ENCODE peak calls at places on chromosomes 4 and X, in four cellular contexts. C, J, E and Q are unnamed samples. For H3K4me1, the result is how much of the 10 kb centered on the place peaks cover.

GRCh38 chr4:37836256-37836655 is 9.8 kb downstream of the PGM2 start:
- DNase-seq in C (no peak), J (no peak), E (no peak), Q (no peak)

GRCh38 chrX:134144231-134144630 is 92.8 kb upstream of the CCDC160 start:
- DNase-seq in C (no peak), J (no peak), E (no peak), Q (no peak)

GRCh38 chr4:13539047-13539720 is 5.1 kb downstream of the NKX3-2 start:
- DNase-seq in C (no peak), J (no peak), E (no peak), Q (no peak)

GRCh38 chrX:97168646-97169045 is 284.9 kb downstream of the RPA4 start:
- DNase-seq in C (no peak), J (no peak), E (no peak), Q (no peak)

GRCh38 chrX:18931972-18932371 is 51.9 kb downstream of the PHKA2 start:
- DNase-seq in C (no peak), J (no peak), E (peak), Q (no peak)

GRCh38 chr4:106502106-106502699 is 133.6 kb upstream of the GIMD1 start:
- DNase-seq in C (peak), J (no peak), E (peak), Q (peak)

GRCh38 chr4:39706334-39706733 is 8.4 kb downstream of the UBE2K start:
- DNase-seq in C (no peak), J (no peak), E (no peak), Q (peak)

GRCh38 chr4:98544141-98544817 is 114.1 kb downstream of the TSPAN5 start:
- DNase-seq in C (no peak), J (no peak), E (no peak), Q (no peak)

GRCh38 chrX:19581786-19582185 is 66.5 kb upstream of the MAP3K15 start:
- DNase-seq in C (no peak), J (no peak), E (no peak), Q (no peak)

GRCh38 chrX:44071847-44072545 is 98.8 kb upstream of the NDP start:
- DNase-seq in C (no peak), J (no peak), E (no peak), Q (no peak)

GRCh38 chrX:12113321-12113720 is 25.0 kb upstream of the FRMPD4 start:
- DNase-seq in C (no peak), J (no peak), E (no peak), Q (no peak)

GRCh38 chr4:874971-875817 is 49.3 kb upstream of the CPLX1 start:
- DNase-seq in C (no peak), J (no peak), E (no peak), Q (no peak)

GRCh38 chr4:113146876-113147358 is 97.5 kb downstream of the ANK2 start:
- DNase-seq in C (no peak), J (no peak), E (no peak), Q (no peak)

GRCh38 chr4:71472946-71473345 is 134.1 kb downstream of the SLC4A4 start:
- DNase-seq in C (no peak), J (no peak), E (no peak), Q (no peak)

GRCh38 chr4:180150818-180151217 is 2092.4 kb upstream of the TENM3 start:
- DNase-seq in C (no peak), J (no peak), E (no peak), Q (no peak)

GRCh38 chr4:54317690-54318089 is 88.6 kb downstream of the PDGFRA start:
- DNase-seq in C (no peak), J (no peak), E (no peak), Q (no peak)

GRCh38 chr4:89166971-89167475 is 55.7 kb downstream of the TIGD2 start:
- DNase-seq in C (no peak), J (no peak), E (no peak), Q (no peak)

GRCh38 chr4:108571027-108571569 is 49.3 kb upstream of the RPL34 start:
- DNase-seq in C (no peak), J (no peak), E (no peak), Q (no peak)

GRCh38 chr4:95572304-95572991 is 23.7 kb upstream of the UNC5C start:
- DNase-seq in C (peak), J (no peak), E (no peak), Q (peak)

GRCh38 chrX:107713205-107714195 is 62.1 kb downstream of the TSC22D3 start:
- DNase-seq in C (no peak), J (peak), E (no peak), Q (no peak)

GRCh38 chr4:112327950-112328349 is 30.8 kb downstream of the ALPK1 start:
- DNase-seq in C (no peak), J (peak), E (peak), Q (no peak)

GRCh38 chrX:24846551-24847170 is 152.9 kb downstream of the POLA1 start:
- DNase-seq in C (no peak), J (no peak), E (no peak), Q (no peak)

GRCh38 chr4:114208747-114209146 is 229.3 kb upstream of the ARSJ start:
- DNase-seq in C (no peak), J (no peak), E (no peak), Q (no peak)

GRCh38 chrX:75155454-75155829 is 641 bp downstream of the ABCB7 start:
- DNase-seq in C (no peak), J (no peak), E (no peak), Q (no peak)

GRCh38 chrX:115894087-115894486 is 276.5 kb upstream of the AGTR2 start:
- DNase-seq in C (peak), J (no peak), E (no peak), Q (no peak)

GRCh38 chr4:112881842-112882241 is 167.6 kb upstream of the ANK2 start:
- DNase-seq in C (no peak), J (no peak), E (no peak), Q (no peak)

GRCh38 chr4:78496021-78496643 is 55.4 kb upstream of the ANXA3 start:
- DNase-seq in C (no peak), J (no peak), E (no peak), Q (no peak)

GRCh38 chr4:111943796-111944203 is 201.5 kb upstream of the FAM241A start:
- DNase-seq in C (peak), J (no peak), E (peak), Q (no peak)

GRCh38 chrX:155767101-155767878 is 113.9 kb upstream of the VAMP7 start:
- DNase-seq in C (peak), J (peak), E (peak), Q (peak)

GRCh38 chr4:170772429-170772828 is 682.7 kb upstream of the AADAT start:
- DNase-seq in C (no peak), J (no peak), E (no peak), Q (no peak)

GRCh38 chrX:151537572-151537971 is 25.9 kb upstream of the PASD1 start:
- DNase-seq in C (no peak), J (no peak), E (no peak), Q (no peak)

GRCh38 chr4:163548481-163549243 is 54.2 kb downstream of the TMA16 start:
- DNase-seq in C (no peak), J (peak), E (peak), Q (no peak)

GRCh38 chrX:50111762-50112161 is 89.0 kb downstream of the AKAP4 start:
- DNase-seq in C (no peak), J (no peak), E (no peak), Q (peak)

GRCh38 chr4:13543091-13543581 is 1.2 kb downstream of the NKX3-2 start:
- DNase-seq in C (no peak), J (no peak), E (no peak), Q (no peak)

GRCh38 chrX:41180194-41180902 is 95.1 kb downstream of the USP9X start:
- DNase-seq in C (no peak), J (peak), E (no peak), Q (peak)

GRCh38 chr4:6918345-6918744 is 8.7 kb downstream of the TBC1D14 start:
- DNase-seq in C (no peak), J (peak), E (no peak), Q (no peak)

GRCh38 chr4:6915041-6916005 is 5.7 kb downstream of the TBC1D14 start:
- DNase-seq in C (no peak), J (no peak), E (no peak), Q (no peak)

GRCh38 chr4:6916069-6916586 is 6.5 kb downstream of the TBC1D14 start:
- DNase-seq in C (no peak), J (no peak), E (no peak), Q (no peak)

GRCh38 chr4:6916587-6917444 is 7.2 kb downstream of the TBC1D14 start:
- DNase-seq in C (no peak), J (no peak), E (no peak), Q (no peak)

DNA sequence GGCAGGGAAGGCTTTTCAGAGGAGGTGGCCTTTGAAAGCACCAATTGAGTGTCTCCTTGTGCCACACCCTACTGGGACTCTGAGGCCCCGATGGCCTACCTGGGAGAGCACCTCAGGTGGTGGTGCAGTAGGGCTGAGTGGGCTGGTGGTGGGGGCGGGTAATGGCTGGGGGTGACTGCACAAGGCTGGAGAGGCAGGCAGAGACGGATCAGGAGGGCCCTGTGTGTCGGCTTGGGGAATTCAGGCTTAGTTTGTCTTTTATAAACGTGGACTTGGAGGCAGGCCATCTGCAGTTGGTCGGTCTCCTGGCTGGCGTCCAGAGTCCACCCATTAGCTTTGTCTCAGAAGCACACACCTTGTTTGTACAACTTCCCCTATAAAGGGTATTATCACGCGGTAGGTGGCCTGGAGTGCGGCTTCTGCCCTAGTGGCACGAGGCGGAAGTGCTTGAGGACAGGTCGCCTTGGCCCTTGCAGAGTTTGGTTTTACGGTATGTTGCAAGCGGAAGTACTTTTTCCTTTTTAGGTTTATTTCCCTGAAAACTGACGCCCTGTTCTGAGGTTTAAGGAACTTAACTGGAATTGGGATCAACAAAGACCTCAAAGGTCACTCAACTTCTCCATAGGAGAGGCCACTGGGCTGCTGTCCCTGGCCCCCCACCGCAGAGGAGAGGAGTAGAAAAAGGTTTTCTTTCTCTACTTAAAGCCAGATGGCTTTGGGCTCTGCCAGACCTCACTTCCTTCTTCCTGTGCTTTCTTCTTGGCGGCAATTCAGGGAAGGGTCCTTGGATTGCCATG is 8.0 kb downstream of the TBC1D14 start:
- DNase-seq in C (peak), J (no peak), E (no peak), Q (peak)
- H3K4me1 ChIP-seq in C (under half), J (half or more), E (under half), Q (half or more)

GRCh38 chrX:39170432-39170831 is 369.2 kb downstream of the MID1IP1 start:
- DNase-seq in C (no peak), J (no peak), E (no peak), Q (no peak)
- H3K4me1 ChIP-seq in C (under half), J (under half), E (under half), Q (under half)

GRCh38 chr4:76969941-76970529 is 20.5 kb downstream of the SEPTIN11 start:
- DNase-seq in C (no peak), J (no peak), E (no peak), Q (no peak)
- H3K4me1 ChIP-seq in C (under half), J (under half), E (under half), Q (under half)

DNA sequence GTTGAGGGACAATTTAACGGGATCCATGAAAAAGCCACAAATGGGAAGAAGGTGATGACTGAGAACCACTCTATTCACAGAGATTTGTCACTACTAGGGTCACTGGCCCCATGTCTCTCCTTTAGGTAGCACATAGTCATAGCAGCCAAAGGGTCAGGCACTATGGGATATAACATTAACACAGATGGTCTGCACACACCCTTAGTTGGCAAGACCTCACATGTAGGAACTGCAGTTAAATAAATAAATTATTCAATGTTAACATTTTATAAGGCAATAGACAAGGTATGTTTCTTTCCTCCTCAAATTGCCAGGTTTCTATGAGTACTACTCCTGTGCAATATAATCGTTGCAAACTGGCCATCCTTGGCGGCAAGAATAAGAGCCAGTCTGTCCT is 10.9 kb downstream of the RASGEF1B start:
- DNase-seq in C (no peak), J (no peak), E (no peak), Q (no peak)
- H3K4me1 ChIP-seq in C (under half), J (under half), E (under half), Q (under half)

GRCh38 chr4:7974425-7974824 is 34.8 kb upstream of the AFAP1 start:
- DNase-seq in C (no peak), J (no peak), E (no peak), Q (no peak)

GRCh38 chr4:7971159-7971631 is 31.5 kb upstream of the AFAP1 start:
- DNase-seq in C (peak), J (no peak), E (no peak), Q (no peak)

GRCh38 chr4:7973545-7973981 is 33.9 kb upstream of the AFAP1 start:
- DNase-seq in C (no peak), J (no peak), E (no peak), Q (no peak)

GRCh38 chr4:7970031-7970946 is 30.6 kb upstream of the AFAP1 start:
- DNase-seq in C (peak), J (peak), E (no peak), Q (no peak)

GRCh38 chr4:7971881-7972500 is 32.3 kb upstream of the AFAP1 start:
- DNase-seq in C (peak), J (no peak), E (no peak), Q (no peak)
- H3K4me1 ChIP-seq in C (under half), J (half or more), E (under half), Q (under half)

GRCh38 chr4:2074588-2074987 is 15.5 kb downstream of the NAT8L start:
- DNase-seq in C (no peak), J (no peak), E (no peak), Q (peak)
- H3K4me1 ChIP-seq in C (under half), J (under half), E (under half), Q (under half)

GRCh38 chr4:26176621-26177121 is 144.1 kb upstream of the RBPJ start:
- DNase-seq in C (peak), J (no peak), E (no peak), Q (no peak)
- H3K4me1 ChIP-seq in C (under half), J (under half), E (under half), Q (under half)

GRCh38 chrX:30652527-30653414 is 452 bp upstream of the GK start:
- DNase-seq in C (peak), J (peak), E (peak), Q (peak)
- H3K4me1 ChIP-seq in C (under half), J (under half), E (under half), Q (under half)

GRCh38 chr4:168639914-168640313 is 143.1 kb downstream of the PALLD start:
- DNase-seq in C (peak), J (no peak), E (no peak), Q (no peak)
- H3K4me1 ChIP-seq in C (under half), J (under half), E (under half), Q (half or more)

DNA sequence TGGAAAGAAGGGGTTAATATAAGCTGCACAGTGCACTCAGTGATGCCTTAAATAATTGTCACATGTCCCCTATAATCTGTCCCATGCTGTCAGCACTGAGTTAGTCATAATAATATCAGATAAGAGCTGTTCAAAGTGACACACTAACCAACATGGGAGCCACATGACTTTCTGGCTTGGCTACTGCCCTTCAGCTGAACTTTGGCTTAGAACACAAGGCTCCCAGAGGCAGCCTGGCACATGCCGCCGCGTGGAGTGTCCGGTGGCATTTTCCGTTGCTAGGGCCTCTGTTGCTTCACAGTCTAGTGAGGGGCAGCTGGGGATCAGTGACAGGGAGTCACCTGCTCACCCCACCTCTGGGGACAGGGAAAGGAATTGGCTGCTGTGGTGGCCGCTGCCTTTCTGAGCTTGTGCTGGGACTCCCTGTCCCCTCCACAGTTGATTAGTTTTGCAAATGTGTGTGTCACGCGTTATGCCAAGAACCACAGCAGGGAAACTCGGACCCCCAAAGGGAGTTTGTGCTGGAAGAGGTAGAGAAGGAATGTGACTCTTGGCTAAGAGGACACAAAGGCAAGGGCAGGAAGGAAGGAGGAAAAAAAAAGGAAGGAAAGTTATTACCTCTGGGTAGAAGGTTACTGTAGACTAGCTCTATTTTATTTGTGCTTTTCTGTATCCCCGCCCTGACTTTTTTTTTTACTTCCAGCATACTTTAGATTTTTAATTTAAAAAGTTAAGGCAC is 41.1 kb upstream of the PPARGC1A start:
- DNase-seq in C (peak), J (no peak), E (no peak), Q (peak)
- H3K4me1 ChIP-seq in C (under half), J (under half), E (under half), Q (under half)